ENCODE peak calls at places on chromosomes 6 and 20, in nine cellular contexts. O, R, X, K, W, B, C, M and V are unnamed samples.

GRCh38 chr6:94501546-94501945 is 1075.8 kb upstream of the MANEA start:
- DNase-seq in O (no peak), R (no peak), X (no peak), K (no peak), W (no peak), B (no peak), C (no peak), M (no peak), V (no peak)

GRCh38 chr20:51631011-51631950 is 88.8 kb upstream of the NFATC2 start:
- DNase-seq in O (peak; percentile 63), R (no peak), X (no peak), K (no peak), W (peak; percentile 97), B (no peak), C (peak; percentile 81), M (no peak), V (no peak)

GRCh38 chr6:29663300-29664039 is 6.6 kb downstream of the MOG start:
- DNase-seq in O (no peak), R (no peak), X (no peak), K (no peak), W (no peak), B (no peak), C (no peak), M (no peak), V (no peak)

GRCh38 chr6:135920689-135921088 is 69.2 kb downstream of the PDE7B start:
- DNase-seq in O (no peak), R (no peak), X (no peak), K (no peak), W (no peak), B (no peak), C (no peak), M (no peak), V (no peak)

GRCh38 chr20:25220810-25221591 is 25.5 kb downstream of the ENTPD6 start:
- DNase-seq in O (no peak), R (no peak), X (no peak), K (no peak), W (no peak), B (peak; percentile 44), C (no peak), M (no peak), V (no peak)

GRCh38 chr20:33169176-33169794 is 1.3 kb downstream of the BPIFA2 start:
- DNase-seq in O (no peak), R (peak; percentile 32), X (peak; percentile 35), K (no peak), W (peak; percentile 72), B (no peak), C (no peak), M (no peak), V (no peak)

GRCh38 chr6:52317841-52318581 is 33.5 kb upstream of the MCM3 start:
- DNase-seq in O (no peak), R (no peak), X (no peak), K (no peak), W (no peak), B (no peak), C (peak; percentile 38), M (peak; percentile 76), V (no peak)

GRCh38 chr6:154226461-154226860 is 130.1 kb downstream of the IPCEF1 start:
- DNase-seq in O (no peak), R (no peak), X (no peak), K (no peak), W (no peak), B (no peak), C (no peak), M (no peak), V (no peak)

GRCh38 chr20:11170565-11170964 is 496.8 kb upstream of the JAG1 start:
- DNase-seq in O (no peak), R (no peak), X (no peak), K (no peak), W (no peak), B (no peak), C (no peak), M (no peak), V (no peak)

GRCh38 chr6:169162968-169163903 is 90.4 kb downstream of the THBS2 start:
- DNase-seq in O (peak; percentile 15), R (no peak), X (no peak), K (no peak), W (no peak), B (no peak), C (peak; percentile 85), M (no peak), V (no peak)

GRCh38 chr6:150541587-150541986 is 58.1 kb upstream of the PLEKHG1 start:
- DNase-seq in O (no peak), R (no peak), X (no peak), K (peak; percentile 2), W (no peak), B (peak; percentile 53), C (no peak), M (no peak), V (no peak)

GRCh38 chr6:15761045-15761502 is 98.2 kb upstream of the DTNBP1 start:
- DNase-seq in O (no peak), R (no peak), X (no peak), K (no peak), W (no peak), B (no peak), C (no peak), M (no peak), V (no peak)

GRCh38 chr20:21179796-21180195 is 53.9 kb downstream of the KIZ start:
- DNase-seq in O (no peak), R (no peak), X (no peak), K (no peak), W (no peak), B (no peak), C (no peak), M (no peak), V (no peak)

GRCh38 chr6:109944448-109944847 is 33.7 kb upstream of the GPR6 start:
- DNase-seq in O (no peak), R (no peak), X (no peak), K (no peak), W (peak; percentile 81), B (no peak), C (no peak), M (no peak), V (peak; percentile 82)

GRCh38 chr20:39986231-39986904 is 702.7 kb downstream of the MAFB start:
- DNase-seq in O (no peak), R (peak; percentile 78), X (peak; percentile 6), K (peak; percentile 78), W (no peak), B (no peak), C (no peak), M (no peak), V (no peak)

GRCh38 chr6:106820412-106820852 is 154.1 kb downstream of the CD24 start:
- DNase-seq in O (no peak), R (no peak), X (no peak), K (no peak), W (no peak), B (no peak), C (peak; percentile 12), M (no peak), V (no peak)

GRCh38 chr20:57425150-57426013 is 34.2 kb downstream of the RBM38 start:
- DNase-seq in O (no peak), R (peak; percentile 28), X (no peak), K (no peak), W (no peak), B (peak; percentile 68), C (no peak), M (no peak), V (no peak)

GRCh38 chr6:31781244-31782125 is 4.4 kb upstream of the VWA7 start:
- DNase-seq in O (no peak), R (no peak), X (no peak), K (no peak), W (no peak), B (no peak), C (no peak), M (no peak), V (no peak)

GRCh38 chr6:41970436-41970846 is 28.8 kb upstream of the CCND3 start:
- DNase-seq in O (no peak), R (no peak), X (no peak), K (no peak), W (no peak), B (no peak), C (no peak), M (no peak), V (no peak)

GRCh38 chr20:19211661-19212523 is 550 bp upstream of the SLC24A3 start:
- DNase-seq in O (no peak), R (peak; percentile 66), X (peak; percentile 18), K (no peak), W (no peak), B (no peak), C (no peak), M (peak; percentile 30), V (no peak)

GRCh38 chr6:125346926-125347563 is 45.3 kb upstream of the HDDC2 start:
- DNase-seq in O (no peak), R (no peak), X (no peak), K (no peak), W (no peak), B (no peak), C (no peak), M (no peak), V (no peak)

GRCh38 chr6:14984454-14984853 is 261.4 kb upstream of the JARID2 start:
- DNase-seq in O (no peak), R (no peak), X (no peak), K (no peak), W (no peak), B (no peak), C (no peak), M (no peak), V (no peak)

GRCh38 chr6:153117986-153118886 is 12.8 kb downstream of the RGS17 start:
- DNase-seq in O (no peak), R (no peak), X (no peak), K (no peak), W (peak; percentile 47), B (no peak), C (peak; percentile 14), M (peak; percentile 41), V (no peak)

GRCh38 chr20:31698803-31699718 is 23.6 kb downstream of the BCL2L1 start:
- DNase-seq in O (no peak), R (no peak), X (no peak), K (peak; percentile 7), W (peak; percentile 74), B (no peak), C (peak; percentile 78), M (peak; percentile 78), V (no peak)

GRCh38 chr20:44856847-44857448 is 28.6 kb upstream of the YWHAB start:
- DNase-seq in O (no peak), R (no peak), X (no peak), K (no peak), W (peak; percentile 25), B (no peak), C (no peak), M (no peak), V (no peak)

GRCh38 chr20:47585087-47585747 is 83.5 kb downstream of the NCOA3 start:
- DNase-seq in O (no peak), R (no peak), X (no peak), K (no peak), W (no peak), B (no peak), C (no peak), M (peak; percentile 25), V (no peak)

GRCh38 chr6:73691512-73691911 is 4.5 kb upstream of the CD109 start:
- DNase-seq in O (no peak), R (no peak), X (no peak), K (no peak), W (no peak), B (no peak), C (no peak), M (no peak), V (no peak)